ENCODE peak calls at places on chromosomes 16 and 17, in ten cellular contexts. One of them, this sample, is unnamed.

GRCh38 chr16:48583075-48584065 is 26.6 kb downstream of the N4BP1 start:
- DNase-seq in stimulated activated CD8-positive, alpha-beta memory T cell treated with anti-CD3 and anti-CD28 coated beads, Interleukin-7, amount 100 ng/mL, for 4 hours: no peak
- DNase-seq in stimulated activated CD4-positive, alpha-beta T cell treated with anti-CD3 and anti-CD28 coated beads, TNF-alpha, amount 100 ng/mL, for 4 hours: no peak
- DNase-seq in activated T-cell treated with anti-CD3 and anti-CD28 coated beads for 1 hour: no peak
- DNase-seq in astrocyte of the hippocampus: peak; percentile 49
- DNase-seq in WTC11: no peak
- DNase-seq in endothelial cell of umbilical vein: no peak
- DNase-seq in A172: peak; percentile 27
- DNase-seq in endothelial cell: no peak
- DNase-seq in dermis microvascular lymphatic vessel endothelial cell: no peak
- DNase-seq in this sample: no peak

GRCh38 chr16:58462997-58463891 is 36.7 kb upstream of the NDRG4 start:
- DNase-seq in activated T-cell treated with anti-CD3 and anti-CD28 coated beads for 1 hour: no peak
- DNase-seq in endothelial cell of umbilical vein: no peak
- DNase-seq in dermis microvascular lymphatic vessel endothelial cell: no peak
- DNase-seq in stimulated activated CD8-positive, alpha-beta memory T cell treated with anti-CD3 and anti-CD28 coated beads, Interleukin-7, amount 100 ng/mL, for 4 hours: peak; percentile 12
- DNase-seq in astrocyte of the hippocampus: peak; percentile 34
- DNase-seq in WTC11: peak; percentile 36
- DNase-seq in A172: no peak
- DNase-seq in stimulated activated CD4-positive, alpha-beta T cell treated with anti-CD3 and anti-CD28 coated beads, TNF-alpha, amount 100 ng/mL, for 4 hours: no peak
- DNase-seq in endothelial cell: peak; percentile 32
- DNase-seq in this sample: no peak

GRCh38 chr17:38918916-38919315 is 6.5 kb upstream of the LASP1NB start:
- DNase-seq in activated T-cell treated with anti-CD3 and anti-CD28 coated beads for 1 hour: no peak
- DNase-seq in endothelial cell: no peak
- DNase-seq in dermis microvascular lymphatic vessel endothelial cell: no peak
- DNase-seq in A172: no peak
- DNase-seq in WTC11: no peak
- DNase-seq in stimulated activated CD4-positive, alpha-beta T cell treated with anti-CD3 and anti-CD28 coated beads, TNF-alpha, amount 100 ng/mL, for 4 hours: no peak
- DNase-seq in endothelial cell of umbilical vein: no peak
- DNase-seq in astrocyte of the hippocampus: no peak
- DNase-seq in stimulated activated CD8-positive, alpha-beta memory T cell treated with anti-CD3 and anti-CD28 coated beads, Interleukin-7, amount 100 ng/mL, for 4 hours: no peak
- DNase-seq in this sample: no peak

GRCh38 chr16:28491080-28491969 is 549 bp downstream of the CLN3 start:
- DNase-seq in astrocyte of the hippocampus: peak; percentile 34
- DNase-seq in WTC11: peak; percentile 60
- DNase-seq in A172: no peak
- DNase-seq in endothelial cell of umbilical vein: peak; percentile 33
- DNase-seq in activated T-cell treated with anti-CD3 and anti-CD28 coated beads for 1 hour: peak; percentile 11
- DNase-seq in stimulated activated CD4-positive, alpha-beta T cell treated with anti-CD3 and anti-CD28 coated beads, TNF-alpha, amount 100 ng/mL, for 4 hours: no peak
- DNase-seq in dermis microvascular lymphatic vessel endothelial cell: no peak
- DNase-seq in endothelial cell: peak; percentile 23
- DNase-seq in stimulated activated CD8-positive, alpha-beta memory T cell treated with anti-CD3 and anti-CD28 coated beads, Interleukin-7, amount 100 ng/mL, for 4 hours: no peak
- DNase-seq in this sample: no peak

GRCh38 chr17:21381076-21381706 is 5.0 kb downstream of the KCNJ12 start:
- DNase-seq in stimulated activated CD8-positive, alpha-beta memory T cell treated with anti-CD3 and anti-CD28 coated beads, Interleukin-7, amount 100 ng/mL, for 4 hours: no peak
- DNase-seq in WTC11: no peak
- DNase-seq in astrocyte of the hippocampus: no peak
- DNase-seq in activated T-cell treated with anti-CD3 and anti-CD28 coated beads for 1 hour: no peak
- DNase-seq in endothelial cell of umbilical vein: no peak
- DNase-seq in stimulated activated CD4-positive, alpha-beta T cell treated with anti-CD3 and anti-CD28 coated beads, TNF-alpha, amount 100 ng/mL, for 4 hours: no peak
- DNase-seq in endothelial cell: no peak
- DNase-seq in dermis microvascular lymphatic vessel endothelial cell: no peak
- DNase-seq in A172: no peak
- DNase-seq in this sample: no peak

GRCh38 chr16:25012525-25012991 is 2.6 kb downstream of the ARHGAP17 start:
- DNase-seq in dermis microvascular lymphatic vessel endothelial cell: no peak
- DNase-seq in stimulated activated CD8-positive, alpha-beta memory T cell treated with anti-CD3 and anti-CD28 coated beads, Interleukin-7, amount 100 ng/mL, for 4 hours: no peak
- DNase-seq in endothelial cell of umbilical vein: peak; percentile 57
- DNase-seq in activated T-cell treated with anti-CD3 and anti-CD28 coated beads for 1 hour: no peak
- DNase-seq in stimulated activated CD4-positive, alpha-beta T cell treated with anti-CD3 and anti-CD28 coated beads, TNF-alpha, amount 100 ng/mL, for 4 hours: no peak
- DNase-seq in astrocyte of the hippocampus: peak; percentile 26
- DNase-seq in A172: peak; percentile 90
- DNase-seq in WTC11: no peak
- DNase-seq in endothelial cell: no peak
- DNase-seq in this sample: no peak

GRCh38 chr17:55830699-55831098 is 79.8 kb downstream of the PCTP start:
- DNase-seq in endothelial cell of umbilical vein: no peak
- DNase-seq in activated T-cell treated with anti-CD3 and anti-CD28 coated beads for 1 hour: no peak
- DNase-seq in astrocyte of the hippocampus: no peak
- DNase-seq in dermis microvascular lymphatic vessel endothelial cell: no peak
- DNase-seq in stimulated activated CD4-positive, alpha-beta T cell treated with anti-CD3 and anti-CD28 coated beads, TNF-alpha, amount 100 ng/mL, for 4 hours: no peak
- DNase-seq in WTC11: no peak
- DNase-seq in A172: no peak
- DNase-seq in endothelial cell: no peak
- DNase-seq in stimulated activated CD8-positive, alpha-beta memory T cell treated with anti-CD3 and anti-CD28 coated beads, Interleukin-7, amount 100 ng/mL, for 4 hours: no peak
- DNase-seq in this sample: no peak

GRCh38 chr17:42950044-42950783 is 14.0 kb downstream of the AARSD1 start:
- DNase-seq in A172: no peak
- DNase-seq in astrocyte of the hippocampus: no peak
- DNase-seq in endothelial cell of umbilical vein: no peak
- DNase-seq in stimulated activated CD4-positive, alpha-beta T cell treated with anti-CD3 and anti-CD28 coated beads, TNF-alpha, amount 100 ng/mL, for 4 hours: no peak
- DNase-seq in dermis microvascular lymphatic vessel endothelial cell: no peak
- DNase-seq in endothelial cell: no peak
- DNase-seq in activated T-cell treated with anti-CD3 and anti-CD28 coated beads for 1 hour: no peak
- DNase-seq in stimulated activated CD8-positive, alpha-beta memory T cell treated with anti-CD3 and anti-CD28 coated beads, Interleukin-7, amount 100 ng/mL, for 4 hours: no peak
- DNase-seq in WTC11: no peak
- DNase-seq in this sample: no peak